ENCODE peak calls at places on chromosomes 1 and 21, in nine cellular contexts. One of them, this sample, is unnamed.

GRCh38 chr1:20080441-20081330 is 10.7 kb downstream of the PLA2G5 start:
- DNase-seq in lower leg skin: no peak
- DNase-seq in AG04450: no peak
- DNase-seq in endothelial cell: no peak
- DNase-seq in cardiac muscle cell: no peak
- DNase-seq in epithelial cell of esophagus: no peak
- DNase-seq in neural crest cell: no peak
- DNase-seq in type B pancreatic cell: no peak
- DNase-seq in dorsolateral prefrontal cortex: no peak
- DNase-seq in this sample: no peak

GRCh38 chr1:8024329-8024728 is 1.8 kb downstream of the ERRFI1 start:
- DNase-seq in AG04450: no peak
- DNase-seq in epithelial cell of esophagus: no peak
- DNase-seq in lower leg skin: no peak
- DNase-seq in neural crest cell: no peak
- DNase-seq in dorsolateral prefrontal cortex: no peak
- DNase-seq in endothelial cell: no peak
- DNase-seq in type B pancreatic cell: no peak
- DNase-seq in cardiac muscle cell: no peak
- DNase-seq in this sample: no peak

GRCh38 chr1:91120421-91120820 is 98.6 kb upstream of the ZNF644 start:
- DNase-seq in AG04450: no peak
- DNase-seq in type B pancreatic cell: no peak
- DNase-seq in epithelial cell of esophagus: no peak
- DNase-seq in dorsolateral prefrontal cortex: no peak
- DNase-seq in lower leg skin: no peak
- DNase-seq in endothelial cell: no peak
- DNase-seq in cardiac muscle cell: no peak
- DNase-seq in neural crest cell: no peak
- DNase-seq in this sample: no peak

GRCh38 chr1:114215426-114215825 is 61.8 kb upstream of the SYT6 start:
- DNase-seq in endothelial cell: no peak
- DNase-seq in type B pancreatic cell: no peak
- DNase-seq in AG04450: no peak
- DNase-seq in neural crest cell: no peak
- DNase-seq in cardiac muscle cell: peak
- DNase-seq in dorsolateral prefrontal cortex: no peak
- DNase-seq in lower leg skin: no peak
- DNase-seq in epithelial cell of esophagus: no peak
- DNase-seq in this sample: no peak

GRCh38 chr1:84504580-84505021 is 1.6 kb upstream of the SPATA1 start:
- DNase-seq in dorsolateral prefrontal cortex: no peak
- DNase-seq in lower leg skin: no peak
- DNase-seq in endothelial cell: no peak
- DNase-seq in type B pancreatic cell: no peak
- DNase-seq in AG04450: peak
- DNase-seq in epithelial cell of esophagus: peak
- DNase-seq in neural crest cell: no peak
- DNase-seq in cardiac muscle cell: peak
- DNase-seq in this sample: no peak

GRCh38 chr1:94648225-94649007 is 106.9 kb upstream of the F3 start:
- DNase-seq in type B pancreatic cell: no peak
- DNase-seq in AG04450: peak
- DNase-seq in neural crest cell: no peak
- DNase-seq in endothelial cell: no peak
- DNase-seq in lower leg skin: peak
- DNase-seq in epithelial cell of esophagus: peak
- DNase-seq in dorsolateral prefrontal cortex: no peak
- DNase-seq in cardiac muscle cell: peak
- DNase-seq in this sample: no peak

GRCh38 chr21:44428281-44428942 is 26.9 kb upstream of the LRRC3 start:
- DNase-seq in type B pancreatic cell: peak
- DNase-seq in neural crest cell: no peak
- DNase-seq in endothelial cell: peak
- DNase-seq in epithelial cell of esophagus: peak
- DNase-seq in lower leg skin: peak
- DNase-seq in dorsolateral prefrontal cortex: no peak
- DNase-seq in AG04450: no peak
- DNase-seq in cardiac muscle cell: no peak
- DNase-seq in this sample: peak

GRCh38 chr21:37220433-37220980 is 46.6 kb downstream of the VPS26C start:
- DNase-seq in dorsolateral prefrontal cortex: peak
- DNase-seq in lower leg skin: peak
- DNase-seq in neural crest cell: no peak
- DNase-seq in endothelial cell: peak
- DNase-seq in type B pancreatic cell: no peak
- DNase-seq in AG04450: no peak
- DNase-seq in epithelial cell of esophagus: peak
- DNase-seq in cardiac muscle cell: peak
- DNase-seq in this sample: no peak

GRCh38 chr1:26537951-26538352 is 8.4 kb downstream of the RPS6KA1 start:
- DNase-seq in dorsolateral prefrontal cortex: no peak
- DNase-seq in endothelial cell: peak
- DNase-seq in type B pancreatic cell: no peak
- DNase-seq in neural crest cell: no peak
- DNase-seq in AG04450: no peak
- DNase-seq in epithelial cell of esophagus: peak
- DNase-seq in cardiac muscle cell: peak
- DNase-seq in lower leg skin: no peak
- DNase-seq in this sample: peak

GRCh38 chr1:4084896-4085295 is 184.8 kb upstream of the C1orf174 start:
- DNase-seq in neural crest cell: no peak
- DNase-seq in type B pancreatic cell: no peak
- DNase-seq in AG04450: no peak
- DNase-seq in dorsolateral prefrontal cortex: no peak
- DNase-seq in endothelial cell: no peak
- DNase-seq in lower leg skin: peak
- DNase-seq in cardiac muscle cell: no peak
- DNase-seq in epithelial cell of esophagus: no peak
- DNase-seq in this sample: no peak

GRCh38 chr1:236377832-236378535 is 16.1 kb upstream of the EDARADD start:
- DNase-seq in cardiac muscle cell: no peak
- DNase-seq in neural crest cell: no peak
- DNase-seq in dorsolateral prefrontal cortex: no peak
- DNase-seq in endothelial cell: no peak
- DNase-seq in type B pancreatic cell: no peak
- DNase-seq in AG04450: no peak
- DNase-seq in epithelial cell of esophagus: no peak
- DNase-seq in lower leg skin: no peak
- DNase-seq in this sample: no peak

GRCh38 chr1:39657402-39657801 is 14.5 kb downstream of the NT5C1A start:
- DNase-seq in AG04450: no peak
- DNase-seq in lower leg skin: no peak
- DNase-seq in dorsolateral prefrontal cortex: no peak
- DNase-seq in endothelial cell: no peak
- DNase-seq in neural crest cell: no peak
- DNase-seq in cardiac muscle cell: no peak
- DNase-seq in type B pancreatic cell: no peak
- DNase-seq in epithelial cell of esophagus: no peak
- DNase-seq in this sample: no peak

DNA sequence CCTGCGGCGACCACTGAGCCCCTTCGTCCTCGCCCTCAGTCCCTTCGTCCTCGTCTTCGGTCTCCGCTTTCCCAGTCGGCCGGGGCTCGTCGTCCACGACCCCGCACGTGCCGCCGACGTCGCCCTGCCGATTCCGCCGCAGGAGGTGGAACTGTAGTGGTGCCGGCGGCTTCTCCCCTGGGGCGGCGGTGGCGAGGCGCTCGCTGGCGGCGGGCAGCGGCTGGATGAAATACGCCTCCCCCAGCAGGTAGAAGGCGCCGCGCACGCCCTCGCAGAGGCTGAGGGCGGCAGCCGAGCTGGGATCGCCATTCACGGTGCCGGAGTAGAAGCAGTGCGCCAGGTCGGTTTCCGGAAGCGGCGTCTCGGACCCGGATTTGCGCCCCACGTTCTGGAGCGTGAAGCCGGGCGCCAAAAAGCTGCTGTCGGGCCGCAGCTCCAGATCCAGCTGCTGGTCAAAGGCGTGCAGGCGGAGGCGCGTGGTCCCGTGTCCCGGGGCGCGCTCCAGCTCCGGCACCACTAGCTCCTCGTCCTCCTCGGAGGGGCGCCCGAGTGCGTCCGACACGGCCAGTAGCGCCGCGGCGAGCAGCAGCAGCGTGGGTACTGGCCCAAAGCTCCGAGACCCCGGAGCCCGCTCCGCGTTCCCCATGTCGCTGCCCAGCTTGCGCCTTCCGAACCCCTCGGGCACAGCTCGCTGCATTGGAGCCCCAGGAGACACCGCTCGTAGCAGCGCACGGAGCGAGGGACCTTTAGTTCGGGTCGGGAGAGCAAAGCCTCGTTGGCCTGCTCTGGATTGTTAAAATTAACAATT is 747 bp downstream of the ADAMTS1 start:
- DNase-seq in lower leg skin: peak
- DNase-seq in epithelial cell of esophagus: peak
- DNase-seq in cardiac muscle cell: peak
- DNase-seq in AG04450: no peak
- DNase-seq in endothelial cell: peak
- DNase-seq in neural crest cell: peak
- DNase-seq in dorsolateral prefrontal cortex: peak
- DNase-seq in type B pancreatic cell: no peak
- DNase-seq in this sample: peak
- TF ChIP-seq CTCF in lower leg skin: no peak
- TF ChIP-seq CTCF in epithelial cell of esophagus: no peak
- TF ChIP-seq CTCF in cardiac muscle cell: peak
- TF ChIP-seq CTCF in AG04450: peak
- TF ChIP-seq CTCF in endothelial cell: no peak
- TF ChIP-seq CTCF in neural crest cell: peak
- TF ChIP-seq CTCF in dorsolateral prefrontal cortex: peak
- TF ChIP-seq CTCF in type B pancreatic cell: no peak
- TF ChIP-seq CTCF in this sample: no peak

GRCh38 chr1:211643324-211644212 is 31.9 kb downstream of the NEK2 start:
- DNase-seq in neural crest cell: no peak
- DNase-seq in epithelial cell of esophagus: peak
- DNase-seq in type B pancreatic cell: no peak
- DNase-seq in dorsolateral prefrontal cortex: peak
- DNase-seq in lower leg skin: peak
- DNase-seq in endothelial cell: peak
- DNase-seq in AG04450: no peak
- DNase-seq in cardiac muscle cell: no peak
- DNase-seq in this sample: peak
- TF ChIP-seq CTCF in neural crest cell: no peak
- TF ChIP-seq CTCF in epithelial cell of esophagus: no peak
- TF ChIP-seq CTCF in type B pancreatic cell: no peak
- TF ChIP-seq CTCF in dorsolateral prefrontal cortex: no peak
- TF ChIP-seq CTCF in lower leg skin: no peak
- TF ChIP-seq CTCF in endothelial cell: no peak
- TF ChIP-seq CTCF in AG04450: no peak
- TF ChIP-seq CTCF in cardiac muscle cell: no peak
- TF ChIP-seq CTCF in this sample: no peak

GRCh38 chr1:172322219-172323061 is 98.0 kb upstream of the C1orf105 start:
- DNase-seq in neural crest cell: no peak
- DNase-seq in dorsolateral prefrontal cortex: no peak
- DNase-seq in lower leg skin: peak
- DNase-seq in AG04450: no peak
- DNase-seq in type B pancreatic cell: no peak
- DNase-seq in endothelial cell: no peak
- DNase-seq in cardiac muscle cell: peak
- DNase-seq in epithelial cell of esophagus: peak
- DNase-seq in this sample: no peak

GRCh38 chr1:172323666-172324065 is 96.8 kb upstream of the C1orf105 start:
- DNase-seq in neural crest cell: no peak
- DNase-seq in type B pancreatic cell: no peak
- DNase-seq in endothelial cell: no peak
- DNase-seq in cardiac muscle cell: peak
- DNase-seq in AG04450: no peak
- DNase-seq in lower leg skin: no peak
- DNase-seq in dorsolateral prefrontal cortex: no peak
- DNase-seq in epithelial cell of esophagus: no peak
- DNase-seq in this sample: no peak

GRCh38 chr1:172321429-172321828 is 99.1 kb upstream of the C1orf105 start:
- DNase-seq in neural crest cell: no peak
- DNase-seq in type B pancreatic cell: no peak
- DNase-seq in epithelial cell of esophagus: no peak
- DNase-seq in dorsolateral prefrontal cortex: no peak
- DNase-seq in AG04450: no peak
- DNase-seq in lower leg skin: no peak
- DNase-seq in endothelial cell: no peak
- DNase-seq in cardiac muscle cell: peak
- DNase-seq in this sample: no peak

GRCh38 chr1:172325562-172325961 is 94.9 kb upstream of the C1orf105 start:
- DNase-seq in endothelial cell: no peak
- DNase-seq in lower leg skin: no peak
- DNase-seq in epithelial cell of esophagus: peak
- DNase-seq in type B pancreatic cell: no peak
- DNase-seq in neural crest cell: no peak
- DNase-seq in cardiac muscle cell: peak
- DNase-seq in dorsolateral prefrontal cortex: no peak
- DNase-seq in AG04450: no peak
- DNase-seq in this sample: peak

DNA sequence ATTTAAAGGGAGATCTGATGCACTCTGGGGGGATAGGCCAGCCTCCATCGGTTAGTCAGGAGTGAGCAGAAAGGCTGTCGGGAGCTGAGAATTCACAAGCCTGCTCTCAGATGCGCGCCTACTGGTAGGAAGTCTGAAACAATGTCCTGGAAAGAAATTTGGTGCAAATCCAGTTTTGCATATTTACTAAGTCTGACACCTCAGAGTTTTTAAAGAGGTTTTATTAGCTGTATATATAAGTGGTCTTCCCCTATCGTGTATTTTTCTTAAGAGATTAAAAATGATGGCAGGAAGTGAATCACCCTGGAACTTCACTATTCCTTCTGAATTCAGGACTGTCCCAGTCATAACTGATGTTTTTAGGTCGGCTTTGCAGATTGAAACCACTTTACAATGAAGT is 99.8 kb upstream of the C1orf105 start:
- DNase-seq in endothelial cell: no peak
- DNase-seq in dorsolateral prefrontal cortex: no peak
- DNase-seq in neural crest cell: no peak
- DNase-seq in lower leg skin: no peak
- DNase-seq in epithelial cell of esophagus: no peak
- DNase-seq in AG04450: no peak
- DNase-seq in cardiac muscle cell: peak
- DNase-seq in type B pancreatic cell: no peak
- DNase-seq in this sample: no peak
- TF ChIP-seq CTCF in endothelial cell: no peak
- TF ChIP-seq CTCF in dorsolateral prefrontal cortex: no peak
- TF ChIP-seq CTCF in neural crest cell: no peak
- TF ChIP-seq CTCF in lower leg skin: no peak
- TF ChIP-seq CTCF in epithelial cell of esophagus: no peak
- TF ChIP-seq CTCF in AG04450: no peak
- TF ChIP-seq CTCF in cardiac muscle cell: peak
- TF ChIP-seq CTCF in type B pancreatic cell: no peak
- TF ChIP-seq CTCF in this sample: no peak

DNA sequence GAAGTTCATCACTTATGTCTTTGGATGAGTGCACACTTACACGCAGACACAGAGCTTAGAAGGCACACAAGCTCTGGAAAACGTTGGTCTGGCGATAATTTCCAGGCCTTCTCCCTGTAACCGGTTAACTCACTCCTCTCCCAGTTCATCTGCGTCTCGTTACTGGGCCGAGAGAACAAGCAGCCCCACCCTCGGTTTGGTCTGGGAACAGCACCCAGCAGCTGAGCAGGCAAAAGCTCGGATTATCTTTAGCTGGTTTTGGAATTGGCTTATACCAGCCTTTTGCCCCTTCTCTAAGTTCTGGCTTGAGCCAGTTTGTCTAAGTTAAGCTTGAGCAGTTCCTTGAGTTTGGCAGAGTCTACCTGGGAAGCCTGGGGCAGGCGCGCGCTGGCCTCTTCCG is 27.3 kb upstream of the COL6A1 start:
- DNase-seq in lower leg skin: no peak
- DNase-seq in AG04450: no peak
- DNase-seq in neural crest cell: no peak
- DNase-seq in epithelial cell of esophagus: no peak
- DNase-seq in cardiac muscle cell: peak
- DNase-seq in type B pancreatic cell: no peak
- DNase-seq in endothelial cell: no peak
- DNase-seq in dorsolateral prefrontal cortex: no peak
- DNase-seq in this sample: no peak
- TF ChIP-seq CTCF in lower leg skin: no peak
- TF ChIP-seq CTCF in AG04450: peak
- TF ChIP-seq CTCF in neural crest cell: no peak
- TF ChIP-seq CTCF in epithelial cell of esophagus: no peak
- TF ChIP-seq CTCF in cardiac muscle cell: peak
- TF ChIP-seq CTCF in type B pancreatic cell: no peak
- TF ChIP-seq CTCF in endothelial cell: no peak
- TF ChIP-seq CTCF in dorsolateral prefrontal cortex: no peak
- TF ChIP-seq CTCF in this sample: no peak